ENCODE peak calls at places on chromosomes 12 and 14, in four cellular contexts. W is right lobe of liver, I is hypothalamus, S is ACHN. F is an unnamed sample.
A peak's percentile ranks its signal among the peaks of the same experiment; 100 is the strongest.

GRCh38 chr14:41349289-41349910 is 257.3 kb upstream of the LRFN5 start:
- DNase-seq in W (no peak), I (no peak), S (no peak), F (no peak)

GRCh38 chr12:30732954-30733637 is 21.7 kb downstream of the CAPRIN2 start:
- DNase-seq in W (no peak), I (no peak), S (no peak), F (no peak)

GRCh38 chr14:36971263-36971855 is 201.0 kb downstream of the SLC25A21 start:
- DNase-seq in W (no peak), I (no peak), S (no peak), F (no peak)

GRCh38 chr12:6213969-6214368 is 13.8 kb downstream of the CD9 start:
- DNase-seq in W (no peak), I (no peak), S (no peak), F (no peak)

GRCh38 chr14:94173471-94173884 is 644 bp upstream of the PPP4R4 start:
- DNase-seq in W (no peak), I (no peak), S (no peak), F (no peak)

GRCh38 chr12:2673966-2674810 is 120.6 kb upstream of the FKBP4 start:
- DNase-seq in W (no peak), I (no peak), S (no peak), F (no peak)

GRCh38 chr14:34498684-34499412 is 36.8 kb upstream of the SPTSSA start:
- DNase-seq in W (no peak), I (no peak), S (peak; percentile 50), F (no peak)

GRCh38 chr12:1546931-1547640 is 47.3 kb downstream of the FBXL14 start:
- DNase-seq in W (no peak), I (no peak), S (no peak), F (no peak)

GRCh38 chr12:47360771-47361388 is 281.1 kb upstream of the AMIGO2 start:
- DNase-seq in W (no peak), I (no peak), S (no peak), F (no peak)

F was measured in BJ.